ENCODE peak calls at places on chromosome 2, in six cellular contexts. Y, A, L, B, O and J are unnamed samples.

GRCh38 chr2:60536716-60537115 is 16.7 kb downstream of the BCL11A start:
- DNase-seq in Y (no peak), A (no peak), L (no peak), B (no peak), O (no peak), J (no peak)

GRCh38 chr2:109379507-109379906 is 234.3 kb downstream of the SEPTIN10 start:
- DNase-seq in Y (no peak), A (no peak), L (no peak), B (no peak), O (peak; percentile 17), J (no peak)

GRCh38 chr2:156310773-156311172 is 21.7 kb downstream of the NR4A2 start:
- DNase-seq in Y (no peak), A (no peak), L (no peak), B (no peak), O (no peak), J (no peak)

GRCh38 chr2:15651367-15651727 is 59.7 kb downstream of the DDX1 start:
- DNase-seq in Y (no peak), A (no peak), L (no peak), B (no peak), O (no peak), J (no peak)

GRCh38 chr2:102486941-102487702 is 14.1 kb downstream of the SLC9A4 start:
- DNase-seq in Y (no peak), A (no peak), L (no peak), B (no peak), O (no peak), J (no peak)

GRCh38 chr2:173568054-173568453 is 213.4 kb downstream of the CDCA7 start:
- DNase-seq in Y (no peak), A (peak; percentile 27), L (no peak), B (no peak), O (peak; percentile 52), J (no peak)

GRCh38 chr2:71409611-71410010 is 43.8 kb upstream of the DYSF start:
- DNase-seq in Y (no peak), A (no peak), L (no peak), B (no peak), O (no peak), J (no peak)

GRCh38 chr2:128449226-128450061 is 130.8 kb upstream of the HS6ST1 start:
- DNase-seq in Y (no peak), A (no peak), L (no peak), B (no peak), O (no peak), J (no peak)

GRCh38 chr2:83103602-83104001 is 1355.5 kb downstream of the SUCLG1 start:
- DNase-seq in Y (peak; percentile 34), A (peak; percentile 88), L (peak; percentile 4), B (no peak), O (no peak), J (no peak)

GRCh38 chr2:235551965-235552364 is 58.1 kb downstream of the AGAP1 start:
- DNase-seq in Y (peak; percentile 43), A (peak; percentile 57), L (no peak), B (peak; percentile 38), O (peak; percentile 65), J (peak; percentile 64)

GRCh38 chr2:201546576-201546975 is 95.0 kb downstream of the STRADB start:
- DNase-seq in Y (no peak), A (peak; percentile 64), L (no peak), B (no peak), O (no peak), J (no peak)

GRCh38 chr2:188969236-188970032 is 4.7 kb upstream of the COL3A1 start:
- DNase-seq in Y (no peak), A (peak; percentile 63), L (no peak), B (no peak), O (no peak), J (no peak)

GRCh38 chr2:72142743-72143440 is 4.8 kb downstream of the CYP26B1 start:
- DNase-seq in Y (no peak), A (peak; percentile 40), L (no peak), B (peak; percentile 81), O (peak; percentile 38), J (no peak)

GRCh38 chr2:219252570-219252899 is 508 bp upstream of the TUBA4B start:
- DNase-seq in Y (no peak), A (no peak), L (no peak), B (no peak), O (no peak), J (no peak)

GRCh38 chr2:16125614-16126125 is 185.3 kb downstream of the MYCN start:
- DNase-seq in Y (no peak), A (no peak), L (no peak), B (no peak), O (no peak), J (no peak)

GRCh38 chr2:45890819-45891218 is 239.3 kb downstream of the PRKCE start:
- DNase-seq in Y (no peak), A (no peak), L (no peak), B (no peak), O (no peak), J (no peak)

GRCh38 chr2:159069229-159069628 is 100.8 kb downstream of the TANC1 start:
- DNase-seq in Y (no peak), A (no peak), L (no peak), B (no peak), O (no peak), J (no peak)

GRCh38 chr2:159073256-159073655 is 104.8 kb downstream of the TANC1 start:
- DNase-seq in Y (peak; percentile 39), A (peak; percentile 57), L (peak; percentile 35), B (no peak), O (no peak), J (no peak)

GRCh38 chr2:159072795-159073194 is 104.4 kb downstream of the TANC1 start:
- DNase-seq in Y (no peak), A (peak; percentile 52), L (no peak), B (no peak), O (no peak), J (no peak)

GRCh38 chr2:159070235-159070634 is 101.8 kb downstream of the TANC1 start:
- DNase-seq in Y (no peak), A (no peak), L (no peak), B (no peak), O (no peak), J (no peak)

DNA sequence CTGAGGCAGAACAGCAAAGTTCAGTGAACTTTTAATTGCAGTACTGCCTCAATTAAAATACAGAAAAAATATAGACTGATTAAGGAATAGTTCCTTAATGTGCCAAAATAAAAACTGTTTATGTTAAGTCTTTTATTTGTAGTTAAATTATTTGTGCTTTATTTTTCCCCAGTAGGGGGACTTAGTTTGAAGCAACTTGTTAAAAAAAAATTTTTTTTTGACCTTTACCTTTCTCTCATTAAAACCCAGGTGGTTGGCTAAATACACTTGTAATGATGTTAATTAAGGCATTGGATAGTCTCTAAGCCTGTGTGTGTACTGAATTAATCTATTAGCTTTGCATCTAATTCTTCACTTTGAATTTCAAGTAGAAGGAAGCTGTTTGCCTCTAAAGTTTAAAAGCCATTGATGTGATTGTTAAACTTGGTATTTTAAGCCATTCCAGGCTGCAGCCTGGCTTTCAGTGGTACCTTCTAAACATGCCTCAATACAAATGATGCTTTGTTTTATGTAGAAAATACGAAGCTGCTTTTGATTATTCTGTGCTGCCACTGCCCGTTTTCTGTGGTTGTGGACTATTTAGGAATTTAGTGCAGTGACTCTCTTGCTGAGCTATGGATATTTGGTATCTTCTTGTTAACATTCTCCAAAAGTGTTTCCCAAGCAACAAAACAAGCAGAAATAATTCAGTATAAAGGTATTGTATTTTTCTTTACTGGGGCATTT is 102.9 kb downstream of the TANC1 start:
- DNase-seq in Y (no peak), A (no peak), L (no peak), B (no peak), O (no peak), J (no peak)
- TF ChIP-seq CTCF in Y (no peak), A (no peak), L (no peak), B (no peak), O (no peak), J (no peak)

GRCh38 chr2:230335461-230335863 is 8.5 kb downstream of the SP140L start:
- DNase-seq in Y (no peak), A (no peak), L (no peak), B (no peak), O (no peak), J (no peak)
- H3K4me3 ChIP-seq in Y (no peak overlapping the region), A (no peak overlapping the region), L (no peak overlapping the region), B (no peak overlapping the region), O (no peak overlapping the region), J (no peak overlapping the region)

GRCh38 chr2:165239826-165240618 is 808 bp downstream of the SCN2A start:
- DNase-seq in Y (no peak), A (no peak), L (no peak), B (no peak), O (no peak), J (no peak)
- TF ChIP-seq CTCF in Y (no peak), A (no peak), L (no peak), B (no peak), O (no peak), J (no peak)

GRCh38 chr2:118088051-118089014 is at the start of gene INSIG2:
- DNase-seq in Y (peak; percentile 96), A (peak; percentile 96), L (peak; percentile 83), B (peak; percentile 93), O (peak; percentile 99), J (peak; percentile 94)

GRCh38 chr2:118094503-118094902 is 6.2 kb downstream of the INSIG2 start:
- DNase-seq in Y (no peak), A (no peak), L (no peak), B (no peak), O (no peak), J (no peak)

GRCh38 chr2:118091140-118091478 is 2.8 kb downstream of the INSIG2 start:
- DNase-seq in Y (no peak), A (no peak), L (no peak), B (no peak), O (no peak), J (no peak)

GRCh38 chr2:118089015-118089800 is 937 bp downstream of the INSIG2 start:
- DNase-seq in Y (no peak), A (peak; percentile 60), L (no peak), B (no peak), O (no peak), J (no peak)

DNA sequence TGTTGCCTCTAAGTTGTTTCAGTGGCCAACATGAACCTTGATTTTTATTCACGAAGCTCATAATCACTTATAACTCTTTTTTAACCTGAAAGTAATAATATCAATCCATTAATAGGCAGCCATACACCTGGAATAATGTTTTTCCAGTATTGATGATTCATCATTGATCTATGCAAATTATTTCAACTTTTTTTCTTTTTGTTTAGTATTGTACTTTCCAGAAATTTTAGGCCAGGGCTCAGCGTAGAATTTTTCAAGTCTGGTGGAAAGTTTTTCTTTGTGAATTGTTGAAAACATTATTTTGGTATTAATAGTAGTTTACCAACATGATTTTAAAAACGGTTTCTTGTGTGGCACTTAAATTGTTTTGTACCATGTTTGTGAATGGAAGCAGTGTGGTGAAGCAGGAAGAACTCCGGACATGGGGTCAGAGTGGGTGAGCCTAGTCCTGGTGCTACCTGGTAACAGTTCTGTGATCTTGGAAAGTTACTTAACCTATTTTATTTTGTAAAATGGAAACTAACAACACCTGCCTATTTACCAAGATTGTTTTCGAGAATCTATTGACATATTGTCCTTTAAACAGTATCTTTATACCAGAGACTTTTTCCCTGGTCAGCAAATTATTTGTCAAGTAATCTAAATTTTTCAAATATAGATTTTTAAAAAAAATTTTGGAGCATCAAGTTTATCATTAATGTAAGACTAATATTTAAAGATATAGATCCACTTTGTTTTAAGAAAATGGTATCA is 2.3 kb downstream of the INSIG2 start:
- DNase-seq in Y (no peak), A (no peak), L (no peak), B (no peak), O (no peak), J (no peak)
- H3K4me3 ChIP-seq in Y (peak overlapping the region; percentile 12), A (no peak overlapping the region), L (no peak overlapping the region), B (no peak overlapping the region), O (no peak overlapping the region), J (peak overlapping the region; percentile 86)